ENCODE peak calls at places on chromosomes 13 and 19, in nine cellular contexts. J is ovary, O is AG10803, Z is fibroblast of lung, S is brain microvascular endothelial cell, L is astrocyte of the cerebellum, M is astrocyte of the spinal cord, Q is stomach, D is breast epithelium. U is an unnamed sample.

GRCh38 chr13:29756506-29756905 is 93.9 kb downstream of the UBL3 start:
- DNase-seq in J (no peak), O (peak; percentile 36), Z (peak; percentile 36), S (peak; percentile 18), L (no peak), M (peak; percentile 19), Q (no peak), D (no peak), U (no peak)

GRCh38 chr13:79398915-79399314 is 7.1 kb downstream of the RBM26 start:
- DNase-seq in J (no peak), O (no peak), Z (peak; percentile 24), S (peak; percentile 67), L (no peak), M (no peak), Q (no peak), D (no peak), U (no peak)

GRCh38 chr13:99432637-99433542 is 68.4 kb upstream of the TM9SF2 start:
- DNase-seq in J (peak; percentile 54), O (peak; percentile 78), Z (peak; percentile 65), S (peak; percentile 84), L (no peak), M (peak; percentile 42), Q (peak; percentile 52), D (peak; percentile 38), U (no peak)

GRCh38 chr13:93345642-93346220 is 119.1 kb downstream of the GPC6 start:
- DNase-seq in J (no peak), O (peak; percentile 49), Z (peak; percentile 59), S (no peak), L (no peak), M (peak; percentile 7), Q (no peak), D (no peak), U (no peak)

GRCh38 chr19:44212865-44213346 is 574 bp downstream of the ZNF227 start:
- DNase-seq in J (no peak), O (peak; percentile 13), Z (peak; percentile 51), S (peak; percentile 6), L (no peak), M (peak; percentile 42), Q (no peak), D (no peak), U (no peak)

GRCh38 chr19:2417881-2418406 is 9.4 kb downstream of the TIMM13 start:
- DNase-seq in J (no peak), O (no peak), Z (no peak), S (no peak), L (no peak), M (no peak), Q (no peak), D (no peak), U (no peak)

GRCh38 chr19:11574689-11575088 is 2.8 kb downstream of the ACP5 start:
- DNase-seq in J (no peak), O (no peak), Z (no peak), S (no peak), L (no peak), M (no peak), Q (no peak), D (no peak), U (no peak)

GRCh38 chr19:1355974-1356865 is 27.5 kb upstream of the NDUFS7 start:
- DNase-seq in J (peak; percentile 26), O (peak; percentile 66), Z (peak; percentile 54), S (no peak), L (no peak), M (peak; percentile 15), Q (no peak), D (no peak), U (peak; percentile 49)

GRCh38 chr19:3287814-3288213 is 63.4 kb downstream of the CELF5 start:
- DNase-seq in J (no peak), O (no peak), Z (no peak), S (no peak), L (no peak), M (no peak), Q (no peak), D (no peak), U (no peak)

GRCh38 chr19:1942078-1942933 is 1.3 kb downstream of the CSNK1G2 start:
- DNase-seq in J (peak; percentile 72), O (peak; percentile 59), Z (peak; percentile 73), S (peak; percentile 56), L (no peak), M (peak; percentile 68), Q (peak; percentile 75), D (peak; percentile 76), U (peak; percentile 19)

GRCh38 chr13:29885967-29886366 is 35.5 kb upstream of the UBL3 start:
- DNase-seq in J (no peak), O (no peak), Z (no peak), S (no peak), L (no peak), M (no peak), Q (no peak), D (no peak), U (no peak)

GRCh38 chr13:66313408-66313807 is 916.7 kb downstream of the PCDH9 start:
- DNase-seq in J (no peak), O (no peak), Z (peak; percentile 47), S (peak; percentile 74), L (no peak), M (peak; percentile 50), Q (no peak), D (no peak), U (no peak)

GRCh38 chr13:74134777-74135305 is 637 bp upstream of the KLF12 start:
- DNase-seq in J (peak; percentile 68), O (no peak), Z (no peak), S (peak; percentile 33), L (no peak), M (no peak), Q (peak; percentile 67), D (no peak), U (no peak)

GRCh38 chr13:74134226-74134776 is at the start of gene KLF12:
- DNase-seq in J (peak; percentile 87), O (peak; percentile 93), Z (peak; percentile 96), S (peak; percentile 96), L (peak; percentile 90), M (peak; percentile 98), Q (peak; percentile 83), D (peak; percentile 73), U (no peak)

GRCh38 chr13:74133657-74134201 is 475 bp downstream of the KLF12 start:
- DNase-seq in J (peak; percentile 92), O (peak; percentile 93), Z (peak; percentile 97), S (peak; percentile 94), L (peak; percentile 92), M (peak; percentile 97), Q (peak; percentile 73), D (peak; percentile 76), U (no peak)

GRCh38 chr13:74135306-74136088 is 1.3 kb upstream of the KLF12 start:
- DNase-seq in J (peak; percentile 80), O (peak; percentile 74), Z (peak; percentile 77), S (peak; percentile 66), L (no peak), M (peak; percentile 88), Q (peak; percentile 68), D (peak; percentile 33), U (no peak)

DNA sequence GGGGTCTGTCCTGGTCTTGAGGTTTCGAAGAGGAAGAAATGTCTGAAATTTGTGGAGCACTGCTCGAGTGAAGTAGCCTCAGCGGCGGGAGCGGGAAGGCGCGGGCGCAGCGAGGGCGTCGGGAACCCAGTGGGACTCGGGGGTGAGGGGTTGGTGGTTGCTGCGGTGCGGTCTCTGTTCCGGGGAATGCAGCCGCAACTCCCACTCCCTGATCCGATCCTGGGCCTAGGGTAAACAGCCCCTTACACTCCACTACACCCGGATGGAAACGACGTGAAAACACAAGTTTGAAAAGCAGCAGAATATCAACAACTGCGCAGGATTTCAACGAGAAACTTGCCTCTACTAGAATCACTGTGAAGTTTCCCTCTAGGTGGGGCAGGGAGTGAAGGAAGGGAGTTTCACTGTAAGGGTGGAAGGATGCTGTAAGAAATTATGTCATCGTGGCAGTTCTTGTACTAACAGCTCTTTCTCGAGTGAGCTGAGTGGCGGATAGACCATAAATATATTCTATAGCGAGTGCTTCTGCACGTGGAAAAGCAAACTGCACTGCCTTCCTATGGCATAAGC is 2.0 kb upstream of the KLF12 start:
- DNase-seq in J (peak; percentile 42), O (peak; percentile 60), Z (peak; percentile 68), S (peak; percentile 53), L (no peak), M (peak; percentile 76), Q (peak; percentile 28), D (no peak), U (no peak)
- TF ChIP-seq CTCF in J (no peak), O (peak; percentile 40), Z (peak; percentile 17), S (peak; percentile 38), L (peak; percentile 16), M (peak; percentile 28), Q (no peak), D (no peak), U (no peak)

DNA sequence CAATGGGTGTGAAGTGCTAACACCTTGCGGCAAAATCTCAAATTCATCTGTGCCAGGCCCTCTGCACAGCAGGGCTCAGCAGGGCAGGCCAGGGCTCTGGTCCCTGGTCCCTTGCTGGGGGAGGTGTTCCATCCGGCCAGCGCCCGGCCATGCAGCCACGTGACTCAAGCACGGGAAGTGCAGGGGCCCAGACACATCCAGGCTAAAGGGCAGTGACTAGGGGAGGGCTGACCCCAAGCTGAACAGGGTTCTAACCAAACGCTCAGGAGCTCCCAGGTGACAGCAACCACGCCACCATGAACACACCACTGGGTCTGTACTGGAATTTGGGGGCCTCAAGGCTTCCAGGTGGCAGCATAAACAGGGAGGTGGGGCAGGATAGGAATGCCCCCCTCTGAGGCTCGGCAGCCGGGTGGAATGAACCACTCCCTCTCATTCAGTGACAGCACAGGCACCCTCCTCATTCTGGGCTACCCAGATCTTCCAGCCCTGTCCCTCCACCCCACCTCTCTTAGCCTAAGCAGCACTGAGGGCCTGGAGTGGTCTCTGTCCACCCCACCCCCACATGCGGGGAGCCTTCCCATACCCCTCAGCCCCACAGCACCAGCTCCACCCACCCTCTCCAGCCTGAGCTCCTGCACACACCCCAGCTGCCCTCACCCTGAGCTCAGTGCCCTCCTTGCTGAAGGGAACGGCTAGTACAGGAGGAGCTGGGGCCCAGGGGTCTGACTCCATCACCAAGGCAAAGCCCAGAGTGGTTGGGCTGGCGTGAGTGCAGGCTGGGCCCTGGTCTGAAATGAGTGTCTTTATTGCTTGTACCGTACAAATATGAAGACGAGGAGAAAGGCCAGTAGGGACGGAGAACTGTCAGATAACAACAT is 5.3 kb upstream of the CCNP start:
- DNase-seq in J (no peak), O (no peak), Z (no peak), S (no peak), L (no peak), M (no peak), Q (no peak), D (no peak), U (no peak)
- H3K4me3 ChIP-seq in J (no peak overlapping the region), O (no peak overlapping the region), Z (no peak overlapping the region), S (no peak overlapping the region), L (no peak overlapping the region), M (no peak overlapping the region), Q (no peak overlapping the region), D (no peak overlapping the region), U (no peak overlapping the region)

GRCh38 chr13:114023716-114024602 is 50.1 kb upstream of the C13orf46 start:
- DNase-seq in J (no peak), O (no peak), Z (no peak), S (no peak), L (no peak), M (no peak), Q (no peak), D (no peak), U (no peak)
- TF ChIP-seq CTCF in J (no peak), O (no peak), Z (no peak), S (no peak), L (no peak), M (no peak), Q (no peak), D (no peak), U (peak; percentile 1)

DNA sequence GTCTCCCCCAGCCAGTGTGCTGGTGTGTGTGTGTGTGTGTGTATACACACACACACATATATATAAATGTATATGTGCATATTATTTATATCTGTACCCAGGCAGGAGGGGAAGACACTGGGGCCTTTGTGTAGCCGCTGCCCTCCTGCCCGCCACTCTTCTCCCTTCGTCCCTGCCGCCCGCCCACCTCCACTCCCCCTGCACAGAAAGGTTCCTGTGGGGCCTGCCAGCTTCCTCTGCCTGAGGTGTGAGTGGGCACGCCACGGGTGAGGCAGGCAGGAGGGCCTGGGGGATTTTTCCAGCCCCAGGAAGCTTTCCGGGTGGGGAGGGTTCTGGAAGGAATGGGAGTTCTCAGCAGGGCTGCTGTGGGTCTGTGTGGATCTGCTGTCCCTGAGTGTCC is 6.9 kb downstream of the IRF2BP1 start:
- DNase-seq in J (no peak), O (no peak), Z (no peak), S (no peak), L (no peak), M (no peak), Q (peak; percentile 47), D (peak; percentile 55), U (no peak)
- H3K4me3 ChIP-seq in J (no peak overlapping the region), O (no peak overlapping the region), Z (no peak overlapping the region), S (no peak overlapping the region), L (no peak overlapping the region), M (no peak overlapping the region), Q (no peak overlapping the region), D (no peak overlapping the region), U (no peak overlapping the region)